ENCODE peak calls at places on chromosomes 11 and 22, in nine cellular contexts. O is brain microvascular endothelial cell, R is AG09309, P is heart left ventricle, X is uterus, B is prostate gland, U is HFF-Myc, D is fibroblast of mammary gland, G is A549. C is an unnamed sample.

GRCh38 chr11:71251159-71251721 is 1.1 kb downstream of the SHANK2 start:
- DNase-seq in O (no peak), R (no peak), P (no peak), X (no peak), B (peak), U (no peak), D (no peak), G (peak), C (no peak)

GRCh38 chr11:125750629-125751028 is 4.5 kb downstream of the PATE1 start:
- DNase-seq in O (no peak), R (no peak), P (no peak), X (no peak), B (no peak), U (no peak), D (no peak), G (no peak), C (no peak)

GRCh38 chr11:35815556-35816315 is 128.1 kb upstream of the LDLRAD3 start:
- DNase-seq in O (no peak), R (no peak), P (peak), X (peak), B (no peak), U (peak), D (peak), G (no peak), C (no peak)

GRCh38 chr11:788953-789940 is 643 bp downstream of the CEND1 start:
- DNase-seq in O (no peak), R (no peak), P (no peak), X (no peak), B (no peak), U (no peak), D (no peak), G (no peak), C (no peak)

GRCh38 chr11:68783216-68783821 is 32.0 kb upstream of the TESMIN start:
- DNase-seq in O (no peak), R (no peak), P (peak), X (no peak), B (no peak), U (no peak), D (no peak), G (no peak), C (no peak)

GRCh38 chr22:44188316-44188715 is 7.6 kb downstream of the PARVG start:
- DNase-seq in O (no peak), R (no peak), P (no peak), X (no peak), B (no peak), U (no peak), D (no peak), G (no peak), C (no peak)

GRCh38 chr11:44709281-44709562 is 17.5 kb upstream of the TSPAN18 start:
- DNase-seq in O (no peak), R (no peak), P (no peak), X (no peak), B (no peak), U (no peak), D (peak), G (no peak), C (no peak)

GRCh38 chr11:134233729-134234179 is 9.3 kb downstream of the VPS26B start:
- DNase-seq in O (no peak), R (no peak), P (no peak), X (no peak), B (no peak), U (no peak), D (no peak), G (no peak), C (no peak)

GRCh38 chr11:73463359-73463758 is 87.2 kb downstream of the RELT start:
- DNase-seq in O (peak), R (peak), P (no peak), X (no peak), B (no peak), U (no peak), D (peak), G (no peak), C (no peak)

GRCh38 chr11:124481365-124482323 is 36.1 kb upstream of the OR8B8 start:
- DNase-seq in O (peak), R (no peak), P (peak), X (no peak), B (no peak), U (no peak), D (peak), G (peak), C (no peak)

GRCh38 chr22:45142376-45142775 is 21.3 kb upstream of the NUP50 start:
- DNase-seq in O (no peak), R (no peak), P (no peak), X (no peak), B (no peak), U (no peak), D (no peak), G (no peak), C (no peak)

GRCh38 chr11:133823211-133823610 is 22.1 kb downstream of the SPATA19 start:
- DNase-seq in O (no peak), R (no peak), P (no peak), X (no peak), B (no peak), U (no peak), D (no peak), G (no peak), C (no peak)

GRCh38 chr22:36397081-36397766 is 9.5 kb upstream of the MYH9 start:
- DNase-seq in O (peak), R (no peak), P (no peak), X (no peak), B (no peak), U (no peak), D (peak), G (peak), C (no peak)

GRCh38 chr22:49936018-49936972 is 17.9 kb downstream of the CRELD2 start:
- DNase-seq in O (peak), R (no peak), P (peak), X (peak), B (peak), U (no peak), D (peak), G (no peak), C (peak)

GRCh38 chr22:23180301-23180892 is at the start of gene BCR:
- DNase-seq in O (peak), R (peak), P (peak), X (peak), B (peak), U (no peak), D (peak), G (peak), C (peak)

GRCh38 chr11:43787823-43788222 is 92.8 kb upstream of the ALKBH3 start:
- DNase-seq in O (no peak), R (no peak), P (no peak), X (no peak), B (no peak), U (no peak), D (no peak), G (no peak), C (no peak)

GRCh38 chr22:21762712-21763581 is 27.4 kb upstream of the YPEL1 start:
- DNase-seq in O (no peak), R (no peak), P (no peak), X (no peak), B (no peak), U (no peak), D (no peak), G (no peak), C (peak)

GRCh38 chr11:108324587-108324986 is 101.7 kb downstream of the ATM start:
- DNase-seq in O (no peak), R (peak), P (no peak), X (no peak), B (no peak), U (no peak), D (peak), G (no peak), C (no peak)

GRCh38 chr22:48927591-48927990 is 900.1 kb downstream of the BRD1 start:
- DNase-seq in O (no peak), R (no peak), P (no peak), X (no peak), B (no peak), U (no peak), D (no peak), G (no peak), C (no peak)

GRCh38 chr11:47391711-47392432 is 13.5 kb upstream of the SPI1 start:
- DNase-seq in O (no peak), R (no peak), P (no peak), X (no peak), B (no peak), U (no peak), D (no peak), G (no peak), C (no peak)

GRCh38 chr11:74397531-74398243 is 546 bp downstream of the PGM2L1 start:
- DNase-seq in O (peak), R (no peak), P (peak), X (no peak), B (peak), U (no peak), D (no peak), G (peak), C (peak)

GRCh38 chr11:113951487-113951886 is 23.4 kb upstream of the HTR3A start:
- DNase-seq in O (no peak), R (no peak), P (no peak), X (no peak), B (no peak), U (no peak), D (no peak), G (no peak), C (no peak)

GRCh38 chr11:111836766-111837165 is 34.6 kb downstream of the ALG9 start:
- DNase-seq in O (no peak), R (no peak), P (no peak), X (no peak), B (no peak), U (no peak), D (peak), G (no peak), C (no peak)

GRCh38 chr22:38970548-38970947 is 11.6 kb upstream of the APOBEC3B start:
- DNase-seq in O (no peak), R (no peak), P (no peak), X (no peak), B (no peak), U (no peak), D (no peak), G (no peak), C (no peak)

GRCh38 chr22:29693671-29694070 is 26.1 kb upstream of the CABP7 start:
- DNase-seq in O (no peak), R (no peak), P (no peak), X (no peak), B (no peak), U (no peak), D (peak), G (no peak), C (no peak)

GRCh38 chr11:75560644-75561043 is 1.4 kb upstream of the SERPINH1 start:
- DNase-seq in O (no peak), R (no peak), P (no peak), X (no peak), B (no peak), U (no peak), D (peak), G (no peak), C (no peak)

GRCh38 chr11:34987617-34988016 is 71.2 kb downstream of the PDHX start:
- DNase-seq in O (no peak), R (no peak), P (no peak), X (no peak), B (no peak), U (no peak), D (peak), G (no peak), C (no peak)

GRCh38 chr11:100695911-100696310 is 8.8 kb downstream of the ARHGAP42 start:
- DNase-seq in O (no peak), R (no peak), P (no peak), X (no peak), B (no peak), U (no peak), D (no peak), G (no peak), C (no peak)

GRCh38 chr11:111081021-111081511 is 164.5 kb upstream of the POU2AF2 start:
- DNase-seq in O (no peak), R (no peak), P (no peak), X (no peak), B (no peak), U (no peak), D (no peak), G (no peak), C (no peak)

GRCh38 chr11:74870485-74870884 is 78.4 kb downstream of the XRRA1 start:
- DNase-seq in O (peak), R (no peak), P (no peak), X (no peak), B (no peak), U (no peak), D (peak), G (peak), C (no peak)

GRCh38 chr11:17593466-17594245 is 46.6 kb downstream of the OTOG start:
- DNase-seq in O (no peak), R (no peak), P (peak), X (no peak), B (no peak), U (no peak), D (no peak), G (no peak), C (no peak)

GRCh38 chr11:129234978-129235377 is 42.9 kb upstream of the ARHGAP32 start:
- DNase-seq in O (no peak), R (no peak), P (no peak), X (no peak), B (no peak), U (no peak), D (no peak), G (no peak), C (no peak)

GRCh38 chr22:38165929-38166593 is 15.6 kb downstream of the PLA2G6 start:
- DNase-seq in O (no peak), R (no peak), P (no peak), X (no peak), B (no peak), U (no peak), D (no peak), G (no peak), C (no peak)

GRCh38 chr11:79331251-79331901 is 109.5 kb downstream of the TENM4 start:
- DNase-seq in O (no peak), R (no peak), P (no peak), X (no peak), B (no peak), U (no peak), D (no peak), G (no peak), C (no peak)

GRCh38 chr11:43515090-43515489 is 156.4 kb downstream of the TTC17 start:
- DNase-seq in O (no peak), R (no peak), P (no peak), X (no peak), B (no peak), U (no peak), D (no peak), G (no peak), C (no peak)

DNA sequence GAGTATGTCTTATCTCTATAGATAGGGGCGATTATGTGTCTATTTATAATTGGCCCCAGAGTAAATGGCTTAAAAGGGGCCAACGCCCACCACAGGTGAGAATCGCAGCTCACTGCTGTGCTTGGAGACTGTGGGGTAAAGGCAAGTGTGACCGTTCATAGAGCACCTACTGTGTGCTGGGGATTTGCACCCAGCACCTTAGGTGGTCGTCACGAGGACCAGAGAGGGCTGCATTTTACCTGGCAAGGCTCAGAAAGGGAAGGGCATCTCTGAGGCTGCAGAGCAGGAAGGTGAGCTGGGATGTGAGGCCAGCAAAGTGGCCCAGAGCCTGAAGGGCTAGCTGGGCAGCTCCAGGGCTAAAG is 13.8 kb upstream of the TCF20 start:
- DNase-seq in O (no peak), R (no peak), P (no peak), X (no peak), B (no peak), U (no peak), D (no peak), G (no peak), C (no peak)
- H3K4me3 ChIP-seq in O (no peak), R (no peak), P (no peak), X (no peak), B (no peak), U (no peak), D (no peak), G (no peak), C (peak)

GRCh38 chr11:82899191-82899820 is 924 bp downstream of the PRCP start:
- DNase-seq in O (no peak), R (no peak), P (no peak), X (no peak), B (no peak), U (no peak), D (no peak), G (no peak), C (peak)
- H3K4me3 ChIP-seq in O (peak), R (peak), P (peak), X (peak), B (peak), U (peak), D (peak), G (peak), C (peak)

DNA sequence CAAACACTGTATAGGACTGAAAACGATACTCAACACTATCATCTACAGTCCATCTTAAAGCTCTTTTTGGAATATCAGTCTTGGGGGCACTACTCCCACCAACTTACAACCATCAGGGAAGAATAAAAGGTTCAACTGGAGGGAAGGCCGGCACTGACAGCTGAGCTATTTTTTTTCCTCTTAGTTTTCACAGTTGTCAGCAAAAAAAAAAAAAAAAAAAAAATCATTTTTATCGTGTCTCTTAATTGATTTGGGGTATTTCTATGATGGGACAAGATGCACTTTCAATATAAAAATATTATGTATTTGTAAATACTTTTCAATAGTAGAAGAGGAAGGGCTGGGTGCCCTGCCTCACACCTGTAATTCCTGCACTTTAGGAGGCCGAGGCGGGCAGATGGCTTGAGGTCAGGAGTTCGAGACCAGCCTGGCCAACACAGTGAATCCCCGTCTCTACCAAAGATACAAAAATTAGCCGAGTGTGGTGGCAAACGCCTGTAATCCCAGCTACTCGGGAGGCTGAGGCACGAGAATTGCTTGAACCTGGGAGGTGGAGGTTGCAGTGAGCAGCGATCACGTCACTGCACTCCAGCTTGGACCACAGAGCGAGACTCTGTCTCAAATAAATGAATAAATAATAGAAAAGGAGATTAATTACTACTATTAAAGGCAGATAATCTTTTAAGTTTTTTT is 1.5 kb downstream of the KIF18A start:
- DNase-seq in O (no peak), R (no peak), P (no peak), X (no peak), B (no peak), U (no peak), D (no peak), G (no peak), C (no peak)
- H3K4me3 ChIP-seq in O (peak), R (peak), P (no peak), X (no peak), B (no peak), U (peak), D (peak), G (peak), C (no peak)

GRCh38 chr11:61581030-61581928 is at the start of gene SYT7:
- DNase-seq in O (peak), R (peak), P (peak), X (peak), B (peak), U (peak), D (peak), G (peak), C (peak)

GRCh38 chr11:61581931-61582330 is 1.1 kb upstream of the SYT7 start:
- DNase-seq in O (no peak), R (no peak), P (no peak), X (no peak), B (no peak), U (no peak), D (no peak), G (no peak), C (no peak)

GRCh38 chr11:61578819-61579218 is 2.1 kb downstream of the SYT7 start:
- DNase-seq in O (no peak), R (no peak), P (no peak), X (no peak), B (no peak), U (no peak), D (no peak), G (no peak), C (no peak)

GRCh38 chr11:61579398-61580291 is 1.2 kb downstream of the SYT7 start:
- DNase-seq in O (no peak), R (no peak), P (no peak), X (no peak), B (no peak), U (no peak), D (no peak), G (no peak), C (no peak)

DNA sequence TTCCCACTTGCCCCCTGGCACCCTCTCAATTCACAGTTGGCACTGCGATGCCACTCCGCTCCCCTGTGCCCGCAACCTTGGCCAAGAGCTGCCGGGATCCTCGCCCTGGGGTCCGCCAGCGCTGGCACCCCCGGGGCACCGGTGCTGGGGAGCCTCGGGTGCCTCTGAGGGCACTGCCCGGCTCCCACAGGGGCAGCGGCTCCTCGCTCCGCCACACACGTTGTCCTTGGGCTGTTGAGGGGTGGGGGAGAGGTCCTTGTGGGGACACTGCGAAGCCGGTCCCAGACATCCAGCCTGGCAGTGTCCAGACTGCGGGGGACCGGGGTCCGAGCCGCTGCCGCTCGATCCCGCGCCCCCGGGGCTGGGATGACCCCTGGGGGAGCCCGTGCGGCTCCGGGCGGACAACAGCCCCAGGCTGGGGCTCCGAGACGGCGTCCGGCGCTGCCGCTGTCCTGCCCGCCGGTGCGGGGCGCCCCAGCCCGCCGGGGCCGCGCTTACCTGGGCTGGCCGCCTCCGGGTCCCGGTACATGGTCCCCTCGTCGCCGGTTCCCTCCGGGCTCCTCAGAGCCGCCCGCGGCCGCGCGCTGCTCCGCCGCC is 486 bp downstream of the SYT7 start:
- DNase-seq in O (no peak), R (no peak), P (no peak), X (no peak), B (no peak), U (no peak), D (no peak), G (peak), C (peak)
- H3K4me3 ChIP-seq in O (no peak), R (peak), P (peak), X (peak), B (peak), U (peak), D (peak), G (peak), C (peak)

DNA sequence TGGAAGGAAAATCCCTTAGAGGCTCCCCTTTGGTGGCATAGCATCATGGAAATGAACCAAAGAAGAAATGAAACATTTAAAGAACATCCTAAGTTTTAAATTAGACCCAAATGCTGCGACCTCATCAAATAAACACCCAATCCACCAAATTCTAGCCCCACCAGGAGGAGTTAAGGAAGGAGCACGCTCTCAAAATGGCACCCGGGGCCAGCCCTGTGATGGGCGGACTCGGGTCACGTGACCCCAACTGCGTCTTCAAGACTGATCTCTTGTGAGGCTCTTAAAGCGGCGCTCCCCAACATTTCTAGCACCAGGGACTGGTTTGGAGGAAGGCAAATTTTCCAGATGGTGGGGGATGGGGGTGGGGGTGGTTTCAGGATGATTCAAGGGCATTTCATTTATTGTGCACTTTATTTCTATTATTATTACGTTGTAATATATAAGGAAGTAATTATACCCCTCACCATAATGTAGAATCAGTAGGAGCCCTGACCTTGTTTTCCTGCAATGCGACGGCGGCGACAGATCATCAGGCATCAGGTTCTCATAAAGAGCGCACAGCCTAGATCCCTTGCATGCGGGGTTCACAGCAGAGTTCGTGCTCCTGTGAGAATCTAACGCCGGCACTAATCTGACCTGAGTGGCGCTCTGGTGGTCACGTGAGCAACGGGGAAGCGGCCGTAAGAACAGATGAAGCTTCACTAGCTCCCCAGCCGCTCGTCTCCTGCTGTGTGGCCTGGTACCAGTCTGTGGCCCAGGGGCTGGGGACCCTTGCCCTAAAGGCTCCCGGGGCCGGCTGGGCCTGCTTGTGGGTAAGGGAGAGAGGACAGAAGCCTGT is 90.6 kb upstream of the SLC22A12 start:
- DNase-seq in O (no peak), R (no peak), P (no peak), X (no peak), B (no peak), U (no peak), D (peak), G (no peak), C (no peak)
- H3K4me3 ChIP-seq in O (no peak), R (no peak), P (no peak), X (no peak), B (no peak), U (no peak), D (no peak), G (no peak), C (no peak)

C was measured in CD4-positive, alpha-beta memory T cell.